ENCODE peak calls at places on chromosome 6, in nine cellular contexts. C is epithelial cell of esophagus, I is AG09309, O is hepatocyte, R is astrocyte of the spinal cord, Q is heart right ventricle, M is AG10803, P is uterus, U is epithelial cell of proximal tubule. N is an unnamed sample.
A peak's percentile ranks its signal among the peaks of the same experiment; 100 is the strongest.

GRCh38 chr6:68895929-68896328 is 260.8 kb downstream of the ADGRB3 start:
- DNase-seq in U (no peak), R (no peak), C (no peak), O (no peak), P (no peak), I (no peak), M (no peak), Q (no peak), N (no peak)

GRCh38 chr6:36523936-36524499 is 23.3 kb downstream of the STK38 start:
- DNase-seq in C (no peak), O (no peak), R (no peak), P (no peak), U (no peak), I (no peak), Q (no peak), M (no peak), N (no peak)

GRCh38 chr6:13863699-13864155 is 49.4 kb upstream of the MCUR1 start:
- DNase-seq in C (no peak), I (no peak), R (no peak), O (peak; percentile 73), Q (no peak), M (no peak), U (no peak), P (no peak), N (no peak)

GRCh38 chr6:157269261-157269794 is 54.0 kb downstream of the TMEM242 start:
- DNase-seq in I (peak; percentile 31), Q (peak; percentile 85), C (no peak), R (peak; percentile 49), U (peak; percentile 7), O (peak; percentile 38), P (peak; percentile 90), M (peak; percentile 68), N (peak; percentile 88)

GRCh38 chr6:56802570-56802969 is 152.3 kb upstream of the BEND6 start:
- DNase-seq in U (no peak), Q (no peak), O (no peak), P (no peak), I (no peak), R (peak; percentile 70), C (peak; percentile 13), M (peak; percentile 57), N (peak; percentile 83)

GRCh38 chr6:11659757-11660156 is 118.8 kb downstream of the ADTRP start:
- DNase-seq in P (no peak), Q (no peak), O (no peak), U (no peak), C (no peak), M (no peak), I (no peak), R (no peak), N (no peak)

GRCh38 chr6:100344321-100344720 is 120.4 kb downstream of the SIM1 start:
- DNase-seq in C (no peak), P (no peak), R (no peak), O (no peak), Q (no peak), I (no peak), U (no peak), M (no peak), N (no peak)

GRCh38 chr6:55276745-55277627 is 50.3 kb upstream of the GFRAL start:
- DNase-seq in U (peak; percentile 27), O (peak; percentile 78), I (peak; percentile 27), R (peak; percentile 74), Q (peak; percentile 39), C (peak; percentile 77), P (peak; percentile 18), M (peak; percentile 55), N (peak; percentile 83)

GRCh38 chr6:93412452-93412851 is 6.9 kb downstream of the EPHA7 start:
- DNase-seq in C (no peak), R (no peak), I (no peak), U (no peak), Q (no peak), M (no peak), O (no peak), P (no peak), N (no peak)

GRCh38 chr6:41372526-41373366 is 37.3 kb downstream of the NCR2 start:
- DNase-seq in P (no peak), C (no peak), R (peak; percentile 26), Q (no peak), U (no peak), O (no peak), I (no peak), M (no peak), N (no peak)

GRCh38 chr6:164114656-164115055 is 700.1 kb downstream of the QKI start:
- DNase-seq in O (no peak), P (no peak), R (no peak), U (no peak), M (no peak), C (no peak), Q (no peak), I (no peak), N (no peak)
- TF ChIP-seq CTCF in O (no peak), P (no peak), R (no peak), U (no peak), M (no peak), C (no peak), Q (no peak), I (no peak), N (no peak)

GRCh38 chr6:147508073-147508870 is at the start of gene SAMD5:
- DNase-seq in O (peak; percentile 88), M (peak; percentile 36), U (no peak), C (peak; percentile 64), I (peak; percentile 31), P (peak; percentile 58), Q (peak; percentile 71), R (peak; percentile 72), N (peak; percentile 57)

GRCh38 chr6:147507162-147508072 is 1.1 kb upstream of the SAMD5 start:
- DNase-seq in I (no peak), P (peak; percentile 15), R (peak; percentile 19), Q (peak; percentile 15), U (no peak), M (no peak), O (peak; percentile 34), C (peak; percentile 16), N (peak; percentile 7)

GRCh38 chr6:147504848-147505247 is 3.6 kb upstream of the SAMD5 start:
- DNase-seq in I (no peak), Q (no peak), M (no peak), U (no peak), R (no peak), P (no peak), O (no peak), C (no peak), N (no peak)

GRCh38 chr6:147508871-147509608 is 550 bp downstream of the SAMD5 start:
- DNase-seq in Q (peak; percentile 23), O (peak; percentile 52), U (no peak), I (no peak), R (no peak), C (no peak), M (no peak), P (peak; percentile 13), N (no peak)

DNA sequence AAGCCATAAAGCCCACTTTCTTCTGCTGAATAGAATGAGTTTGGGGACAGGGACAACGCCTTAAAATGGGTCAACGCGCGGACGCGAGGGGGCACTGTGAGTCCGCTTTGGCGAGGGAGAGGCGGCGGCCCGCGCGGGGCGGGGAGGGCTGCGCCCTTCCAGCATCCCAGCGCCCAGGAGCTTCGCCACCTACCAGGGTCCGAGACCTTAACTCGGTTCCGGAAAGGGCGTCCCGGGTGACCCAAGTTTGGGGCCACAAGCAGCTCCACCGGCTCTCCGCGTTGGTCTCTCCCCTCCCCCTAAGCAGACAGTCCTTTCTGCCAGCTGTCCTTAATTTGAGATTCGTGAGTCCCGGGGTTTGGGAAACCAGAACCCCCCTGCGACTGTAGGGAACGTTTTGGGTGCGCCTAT is 1.8 kb upstream of the SAMD5 start:
- DNase-seq in O (peak; percentile 82), U (no peak), I (no peak), C (peak; percentile 63), R (peak; percentile 50), M (peak; percentile 29), P (peak; percentile 66), Q (peak; percentile 79), N (peak; percentile 55)
- H3K4me3 ChIP-seq in O (peak overlapping the region; percentile 90), U (peak overlapping the region; percentile 84), I (peak overlapping the region; percentile 96), C (no peak overlapping the region), R (peak overlapping the region; percentile 67), M (peak overlapping the region; percentile 36), P (peak overlapping the region; percentile 76), Q (peak overlapping the region; percentile 75), N (peak overlapping the region; percentile 34)

DNA sequence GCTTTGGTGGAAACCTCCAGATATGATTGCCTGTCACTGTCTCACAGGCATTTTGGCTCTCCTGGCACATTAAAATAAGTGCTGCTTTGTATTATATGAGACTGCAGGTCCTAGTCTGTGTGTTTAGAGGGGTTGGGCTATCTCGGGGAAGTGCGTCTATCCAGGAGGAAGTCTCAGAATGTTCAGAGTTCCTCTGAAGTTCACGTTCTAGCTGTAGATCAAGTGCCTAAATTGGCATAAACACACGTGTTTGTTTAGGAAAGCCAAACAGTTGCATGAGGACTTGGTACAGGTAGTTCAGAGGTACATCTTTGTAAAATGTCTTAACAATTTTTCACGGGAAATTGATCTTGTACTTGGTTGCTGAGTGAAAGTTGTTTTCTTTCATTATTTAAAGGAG is 36.4 kb upstream of the SLC22A1 start:
- DNase-seq in Q (no peak), O (no peak), U (no peak), I (no peak), P (no peak), M (no peak), C (no peak), R (no peak), N (no peak)
- TF ChIP-seq CTCF in Q (no peak), O (no peak), U (no peak), I (no peak), P (no peak), M (no peak), C (no peak), R (no peak), N (no peak)

DNA sequence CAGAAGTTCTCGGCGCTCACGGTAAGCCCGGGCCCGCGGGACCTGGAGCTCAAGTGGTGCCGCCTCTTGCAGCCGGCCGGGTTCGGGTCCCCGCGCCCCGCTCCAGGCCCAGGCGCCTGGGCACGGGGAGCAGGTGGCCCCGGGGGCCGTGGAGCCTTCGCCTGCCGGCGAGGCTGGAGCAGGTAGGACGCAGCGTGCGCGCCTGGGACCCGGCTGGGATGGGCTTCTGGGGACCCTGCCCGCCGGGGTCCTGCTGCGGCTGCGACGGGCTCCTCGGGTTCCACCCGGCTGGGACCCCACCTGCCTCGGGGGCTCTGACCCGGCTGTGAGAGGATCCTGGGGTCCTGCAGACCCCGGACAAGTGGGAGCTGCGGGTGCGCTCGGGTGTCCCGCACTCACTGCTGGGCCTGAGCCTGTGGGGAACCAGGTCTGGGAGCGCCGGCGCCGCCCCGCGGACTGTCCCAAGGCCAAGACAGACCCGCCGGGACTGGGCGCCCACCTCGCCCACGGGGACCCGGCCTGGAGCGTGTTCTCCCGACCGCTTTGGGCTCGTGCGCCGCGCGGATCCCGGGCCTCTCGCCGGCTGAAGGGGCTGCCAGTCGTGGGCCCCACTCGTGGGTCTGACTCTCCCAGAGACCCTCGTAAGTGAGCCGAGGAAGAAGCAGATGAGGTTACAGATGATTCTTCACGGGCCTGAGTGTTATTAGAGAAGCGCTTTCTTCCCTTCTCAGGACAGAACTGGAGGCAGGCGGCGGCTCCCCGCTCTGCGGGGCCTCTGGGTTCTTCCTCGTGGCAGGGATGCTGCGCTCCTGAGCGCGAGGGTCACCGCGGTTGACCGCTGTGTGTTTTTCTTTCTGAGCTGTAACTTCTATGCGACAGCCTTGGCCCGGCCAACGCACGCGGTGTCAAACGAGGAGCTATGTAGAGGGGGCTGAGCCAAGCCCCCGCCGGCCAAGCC is 729 bp downstream of the SMOC2 start:
- DNase-seq in O (no peak), P (peak; percentile 42), C (no peak), U (no peak), R (no peak), M (no peak), I (no peak), Q (no peak), N (no peak)
- H3K4me3 ChIP-seq in O (peak overlapping the region; percentile 41), P (peak overlapping the region; percentile 42), C (no peak overlapping the region), U (no peak overlapping the region), R (no peak overlapping the region), M (no peak overlapping the region), I (no peak overlapping the region), Q (peak overlapping the region; percentile 67), N (no peak overlapping the region)

N was measured in fibroblast of villous mesenchyme.